ENCODE peak calls at places on chromosomes 1 and 21, in six cellular contexts. One of them, this sample, is unnamed.
A peak's percentile ranks its signal among the peaks of the same experiment; 100 is the strongest.

GRCh38 chr1:3468236-3469103 is 14.0 kb downstream of the ARHGEF16 start:
- DNase-seq in GM06990: no peak
- DNase-seq in PC-3: no peak
- DNase-seq in CD8-positive, alpha-beta T cell: no peak
- DNase-seq in spleen: peak; percentile 69
- DNase-seq in AG04450: no peak
- DNase-seq in this sample: no peak

GRCh38 chr1:169488157-169488556 is 2.4 kb upstream of the SLC19A2 start:
- DNase-seq in GM06990: no peak
- DNase-seq in PC-3: no peak
- DNase-seq in CD8-positive, alpha-beta T cell: no peak
- DNase-seq in spleen: no peak
- DNase-seq in AG04450: no peak
- DNase-seq in this sample: no peak

GRCh38 chr1:30444850-30445249 is 278.5 kb downstream of the MATN1 start:
- DNase-seq in GM06990: no peak
- DNase-seq in PC-3: no peak
- DNase-seq in CD8-positive, alpha-beta T cell: no peak
- DNase-seq in spleen: no peak
- DNase-seq in AG04450: no peak
- DNase-seq in this sample: no peak

GRCh38 chr1:78836736-78837135 is 169.8 kb downstream of the ADGRL4 start:
- DNase-seq in GM06990: no peak
- DNase-seq in PC-3: no peak
- DNase-seq in CD8-positive, alpha-beta T cell: no peak
- DNase-seq in spleen: no peak
- DNase-seq in AG04450: no peak
- DNase-seq in this sample: no peak

GRCh38 chr21:35020902-35021301 is 28.2 kb downstream of the RUNX1 start:
- DNase-seq in GM06990: no peak
- DNase-seq in PC-3: peak; percentile 61
- DNase-seq in CD8-positive, alpha-beta T cell: no peak
- DNase-seq in spleen: no peak
- DNase-seq in AG04450: no peak
- DNase-seq in this sample: no peak

GRCh38 chr1:155062702-155063411 is 683 bp upstream of the EFNA4 start:
- DNase-seq in GM06990: peak; percentile 77
- DNase-seq in PC-3: peak; percentile 48
- DNase-seq in CD8-positive, alpha-beta T cell: peak; percentile 64
- DNase-seq in spleen: peak; percentile 89
- DNase-seq in AG04450: no peak
- DNase-seq in this sample: peak; percentile 88

GRCh38 chr21:45135122-45135521 is 60.7 kb downstream of the ADARB1 start:
- DNase-seq in GM06990: no peak
- DNase-seq in PC-3: no peak
- DNase-seq in CD8-positive, alpha-beta T cell: no peak
- DNase-seq in spleen: no peak
- DNase-seq in AG04450: no peak
- DNase-seq in this sample: no peak

GRCh38 chr1:190904091-190904695 is 426.5 kb upstream of the BRINP3 start:
- DNase-seq in GM06990: no peak
- DNase-seq in PC-3: peak; percentile 62
- DNase-seq in CD8-positive, alpha-beta T cell: no peak
- DNase-seq in spleen: no peak
- DNase-seq in AG04450: peak; percentile 66
- DNase-seq in this sample: no peak

GRCh38 chr1:155127672-155128468 is at the start of gene EFNA1:
- DNase-seq in GM06990: no peak
- DNase-seq in PC-3: peak; percentile 74
- DNase-seq in CD8-positive, alpha-beta T cell: no peak
- DNase-seq in spleen: peak; percentile 83
- DNase-seq in AG04450: no peak
- DNase-seq in this sample: peak; percentile 68

GRCh38 chr1:226082959-226083302 is 20.4 kb downstream of the H3-3A start:
- DNase-seq in GM06990: no peak
- DNase-seq in PC-3: peak; percentile 58
- DNase-seq in CD8-positive, alpha-beta T cell: no peak
- DNase-seq in spleen: peak; percentile 91
- DNase-seq in AG04450: no peak
- DNase-seq in this sample: no peak

GRCh38 chr1:160398823-160399222 is 1.5 kb upstream of the VANGL2 start:
- DNase-seq in GM06990: no peak
- DNase-seq in PC-3: peak; percentile 34
- DNase-seq in CD8-positive, alpha-beta T cell: no peak
- DNase-seq in spleen: no peak
- DNase-seq in AG04450: no peak
- DNase-seq in this sample: no peak

GRCh38 chr1:154835531-154836285 is 34.4 kb downstream of the KCNN3 start:
- DNase-seq in GM06990: no peak
- DNase-seq in PC-3: no peak
- DNase-seq in CD8-positive, alpha-beta T cell: no peak
- DNase-seq in spleen: no peak
- DNase-seq in AG04450: no peak
- DNase-seq in this sample: no peak

GRCh38 chr1:229714964-229715603 is 89.0 kb downstream of the URB2 start:
- DNase-seq in GM06990: no peak
- DNase-seq in PC-3: peak; percentile 82
- DNase-seq in CD8-positive, alpha-beta T cell: no peak
- DNase-seq in spleen: no peak
- DNase-seq in AG04450: no peak
- DNase-seq in this sample: no peak
- TF ChIP-seq CTCF in GM06990: peak; percentile 58
- TF ChIP-seq CTCF in PC-3: peak; percentile 89
- TF ChIP-seq CTCF in CD8-positive, alpha-beta T cell: peak; percentile 25
- TF ChIP-seq CTCF in spleen: peak; percentile 29
- TF ChIP-seq CTCF in AG04450: peak; percentile 49
- TF ChIP-seq CTCF in this sample: peak; percentile 46

DNA sequence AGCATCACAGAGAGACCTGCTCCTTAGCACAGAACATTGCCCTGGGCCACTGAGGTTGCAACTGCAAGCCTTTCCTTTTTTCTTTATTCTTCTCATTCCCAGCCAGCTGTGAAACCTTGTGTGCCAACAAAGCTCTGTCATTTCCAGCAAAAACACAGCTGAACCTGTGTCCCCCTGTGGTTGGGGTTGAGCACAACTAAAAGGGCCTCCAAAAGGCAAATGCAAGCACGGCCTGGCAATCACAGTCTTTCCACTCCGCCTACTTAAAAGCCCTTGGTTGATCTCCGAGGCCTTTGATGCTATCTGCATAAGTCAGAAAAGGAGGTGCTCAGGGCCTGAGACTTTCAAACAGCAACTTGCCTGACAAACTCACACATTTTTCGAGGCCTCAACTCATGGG is 32.7 kb downstream of the SUSD4 start:
- DNase-seq in GM06990: no peak
- DNase-seq in PC-3: no peak
- DNase-seq in CD8-positive, alpha-beta T cell: no peak
- DNase-seq in spleen: no peak
- DNase-seq in AG04450: no peak
- DNase-seq in this sample: no peak
- TF ChIP-seq CTCF in GM06990: no peak
- TF ChIP-seq CTCF in PC-3: no peak
- TF ChIP-seq CTCF in CD8-positive, alpha-beta T cell: no peak
- TF ChIP-seq CTCF in spleen: no peak
- TF ChIP-seq CTCF in AG04450: no peak
- TF ChIP-seq CTCF in this sample: no peak

GRCh38 chr1:66239834-66240233 is 294.1 kb upstream of the SGIP1 start:
- DNase-seq in GM06990: no peak
- DNase-seq in PC-3: no peak
- DNase-seq in CD8-positive, alpha-beta T cell: no peak
- DNase-seq in spleen: no peak
- DNase-seq in AG04450: no peak
- DNase-seq in this sample: no peak
- TF ChIP-seq CTCF in GM06990: peak; percentile 22
- TF ChIP-seq CTCF in PC-3: peak; percentile 20
- TF ChIP-seq CTCF in CD8-positive, alpha-beta T cell: no peak
- TF ChIP-seq CTCF in spleen: no peak
- TF ChIP-seq CTCF in AG04450: peak; percentile 20
- TF ChIP-seq CTCF in this sample: no peak

GRCh38 chr1:201882665-201883132 is 6.0 kb upstream of the SHISA4 start:
- DNase-seq in GM06990: peak; percentile 31
- DNase-seq in PC-3: peak; percentile 85
- DNase-seq in CD8-positive, alpha-beta T cell: no peak
- DNase-seq in spleen: no peak
- DNase-seq in AG04450: no peak
- DNase-seq in this sample: no peak
- TF ChIP-seq CTCF in GM06990: no peak
- TF ChIP-seq CTCF in PC-3: peak; percentile 23
- TF ChIP-seq CTCF in CD8-positive, alpha-beta T cell: no peak
- TF ChIP-seq CTCF in spleen: no peak
- TF ChIP-seq CTCF in AG04450: peak; percentile 49
- TF ChIP-seq CTCF in this sample: no peak

DNA sequence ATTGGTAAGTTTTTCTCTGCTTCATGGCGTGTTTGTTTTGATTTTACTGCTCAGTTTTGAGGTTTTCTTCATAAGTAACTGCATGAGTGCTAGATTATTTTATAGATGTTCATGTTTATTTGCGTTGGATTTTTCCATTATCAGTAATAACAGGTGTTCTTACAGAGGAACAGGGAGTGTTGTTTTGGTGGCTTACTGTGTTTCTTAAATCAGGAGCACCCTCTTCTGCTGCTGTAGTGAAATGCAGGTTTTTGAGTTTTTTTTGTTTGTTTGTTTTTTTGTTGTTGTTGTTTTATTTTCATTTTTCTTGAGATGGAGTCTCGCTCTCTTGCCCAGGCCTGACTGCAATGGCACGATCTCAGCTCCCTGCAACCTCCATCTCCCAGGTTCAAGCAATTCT is 32.6 kb downstream of the CTBS start:
- DNase-seq in GM06990: no peak
- DNase-seq in PC-3: peak; percentile 14
- DNase-seq in CD8-positive, alpha-beta T cell: no peak
- DNase-seq in spleen: no peak
- DNase-seq in AG04450: no peak
- DNase-seq in this sample: no peak
- TF ChIP-seq CTCF in GM06990: peak; percentile 33
- TF ChIP-seq CTCF in PC-3: peak; percentile 65
- TF ChIP-seq CTCF in CD8-positive, alpha-beta T cell: no peak
- TF ChIP-seq CTCF in spleen: no peak
- TF ChIP-seq CTCF in AG04450: no peak
- TF ChIP-seq CTCF in this sample: no peak

GRCh38 chr1:34547043-34547674 is 207.7 kb upstream of the GJB5 start:
- DNase-seq in GM06990: no peak
- DNase-seq in PC-3: peak; percentile 16
- DNase-seq in CD8-positive, alpha-beta T cell: no peak
- DNase-seq in spleen: no peak
- DNase-seq in AG04450: no peak
- DNase-seq in this sample: no peak

GRCh38 chr1:34549199-34549598 is 205.6 kb upstream of the GJB5 start:
- DNase-seq in GM06990: no peak
- DNase-seq in PC-3: peak; percentile 53
- DNase-seq in CD8-positive, alpha-beta T cell: no peak
- DNase-seq in spleen: no peak
- DNase-seq in AG04450: no peak
- DNase-seq in this sample: no peak
- TF ChIP-seq CTCF in GM06990: peak; percentile 59
- TF ChIP-seq CTCF in PC-3: peak; percentile 62
- TF ChIP-seq CTCF in CD8-positive, alpha-beta T cell: no peak
- TF ChIP-seq CTCF in spleen: no peak
- TF ChIP-seq CTCF in AG04450: peak; percentile 17
- TF ChIP-seq CTCF in this sample: no peak

GRCh38 chr1:233677690-233678354 is 63.9 kb downstream of the KCNK1 start:
- DNase-seq in GM06990: no peak
- DNase-seq in PC-3: no peak
- DNase-seq in CD8-positive, alpha-beta T cell: no peak
- DNase-seq in spleen: no peak
- DNase-seq in AG04450: no peak
- DNase-seq in this sample: no peak

GRCh38 chr1:233675394-233675793 is 61.5 kb downstream of the KCNK1 start:
- DNase-seq in GM06990: no peak
- DNase-seq in PC-3: no peak
- DNase-seq in CD8-positive, alpha-beta T cell: no peak
- DNase-seq in spleen: no peak
- DNase-seq in AG04450: no peak
- DNase-seq in this sample: no peak

GRCh38 chr1:233673146-233673946 is 59.4 kb downstream of the KCNK1 start:
- DNase-seq in GM06990: no peak
- DNase-seq in PC-3: no peak
- DNase-seq in CD8-positive, alpha-beta T cell: no peak
- DNase-seq in spleen: no peak
- DNase-seq in AG04450: no peak
- DNase-seq in this sample: peak; percentile 22

GRCh38 chr1:233673947-233674431 is 60.1 kb downstream of the KCNK1 start:
- DNase-seq in GM06990: no peak
- DNase-seq in PC-3: no peak
- DNase-seq in CD8-positive, alpha-beta T cell: no peak
- DNase-seq in spleen: no peak
- DNase-seq in AG04450: no peak
- DNase-seq in this sample: no peak

DNA sequence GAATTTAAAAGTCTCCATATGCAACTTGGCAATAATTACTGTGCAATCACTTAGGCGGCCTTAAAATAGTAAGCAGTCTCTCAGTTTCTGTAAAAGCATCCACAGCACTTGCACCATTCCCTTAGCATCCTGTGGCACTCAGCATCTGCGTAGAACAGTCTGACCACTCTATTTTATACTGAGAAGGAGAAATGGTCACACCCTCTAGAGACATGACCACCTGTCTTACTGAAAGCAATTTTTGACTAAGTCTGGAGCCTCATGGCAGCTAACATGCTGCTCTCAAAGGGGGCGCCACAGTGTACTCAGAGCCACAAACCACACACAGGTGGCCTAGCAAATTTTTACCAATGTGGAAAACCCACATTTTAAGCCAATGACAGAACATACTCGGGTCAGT is 62.0 kb downstream of the KCNK1 start:
- DNase-seq in GM06990: peak; percentile 59
- DNase-seq in PC-3: no peak
- DNase-seq in CD8-positive, alpha-beta T cell: no peak
- DNase-seq in spleen: no peak
- DNase-seq in AG04450: no peak
- DNase-seq in this sample: peak; percentile 26
- TF ChIP-seq CTCF in GM06990: peak; percentile 42
- TF ChIP-seq CTCF in PC-3: peak; percentile 54
- TF ChIP-seq CTCF in CD8-positive, alpha-beta T cell: no peak
- TF ChIP-seq CTCF in spleen: no peak
- TF ChIP-seq CTCF in AG04450: no peak
- TF ChIP-seq CTCF in this sample: peak; percentile 3

GRCh38 chr1:227219715-227220292 is 98.5 kb downstream of the CDC42BPA start:
- DNase-seq in GM06990: no peak
- DNase-seq in PC-3: no peak
- DNase-seq in CD8-positive, alpha-beta T cell: no peak
- DNase-seq in spleen: no peak
- DNase-seq in AG04450: no peak
- DNase-seq in this sample: no peak
- TF ChIP-seq CTCF in GM06990: no peak
- TF ChIP-seq CTCF in PC-3: peak; percentile 26
- TF ChIP-seq CTCF in CD8-positive, alpha-beta T cell: no peak
- TF ChIP-seq CTCF in spleen: no peak
- TF ChIP-seq CTCF in AG04450: no peak
- TF ChIP-seq CTCF in this sample: no peak